ENCODE peak calls at places on chromosome X, in four cellular contexts. One of them, this sample, is unnamed.

GRCh38 chrX:115268421-115268820 is 21.1 kb upstream of the LUZP4 start:
- DNase-seq in CD8-positive, alpha-beta memory T cell: no peak
- DNase-seq in stromal cell of bone marrow: no peak
- DNase-seq in neural progenitor cell: peak
- DNase-seq in this sample: no peak

GRCh38 chrX:84709987-84710386 is 207.7 kb upstream of the HDX start:
- DNase-seq in neural progenitor cell: no peak
- DNase-seq in CD8-positive, alpha-beta memory T cell: no peak
- DNase-seq in stromal cell of bone marrow: no peak
- DNase-seq in this sample: no peak

GRCh38 chrX:1598876-1599790 is 7.7 kb downstream of the AKAP17A start:
- DNase-seq in neural progenitor cell: no peak
- DNase-seq in stromal cell of bone marrow: no peak
- DNase-seq in CD8-positive, alpha-beta memory T cell: no peak
- DNase-seq in this sample: no peak

GRCh38 chrX:18873189-18873791 is 110.6 kb downstream of the PHKA2 start:
- DNase-seq in stromal cell of bone marrow: peak
- DNase-seq in CD8-positive, alpha-beta memory T cell: no peak
- DNase-seq in neural progenitor cell: no peak
- DNase-seq in this sample: no peak

GRCh38 chrX:79161655-79162054 is 17.2 kb downstream of the GPR174 start:
- DNase-seq in stromal cell of bone marrow: no peak
- DNase-seq in CD8-positive, alpha-beta memory T cell: peak
- DNase-seq in neural progenitor cell: no peak
- DNase-seq in this sample: no peak

GRCh38 chrX:102765217-102765616 is 44.7 kb downstream of the GPRASP3 start:
- DNase-seq in CD8-positive, alpha-beta memory T cell: no peak
- DNase-seq in neural progenitor cell: no peak
- DNase-seq in stromal cell of bone marrow: peak
- DNase-seq in this sample: no peak

GRCh38 chrX:43840265-43840664 is 42.0 kb downstream of the MAOB start:
- DNase-seq in stromal cell of bone marrow: no peak
- DNase-seq in neural progenitor cell: no peak
- DNase-seq in CD8-positive, alpha-beta memory T cell: no peak
- DNase-seq in this sample: no peak

GRCh38 chrX:121598356-121598755 is 550.9 kb downstream of the GLUD2 start:
- DNase-seq in CD8-positive, alpha-beta memory T cell: no peak
- DNase-seq in stromal cell of bone marrow: no peak
- DNase-seq in neural progenitor cell: no peak
- DNase-seq in this sample: no peak

GRCh38 chrX:101231080-101231479 is 11.5 kb downstream of the DRP2 start:
- DNase-seq in neural progenitor cell: no peak
- DNase-seq in CD8-positive, alpha-beta memory T cell: no peak
- DNase-seq in stromal cell of bone marrow: no peak
- DNase-seq in this sample: no peak

GRCh38 chrX:130758072-130758471 is 144.9 kb downstream of the ENOX2 start:
- DNase-seq in stromal cell of bone marrow: no peak
- DNase-seq in CD8-positive, alpha-beta memory T cell: no peak
- DNase-seq in neural progenitor cell: no peak
- DNase-seq in this sample: no peak

GRCh38 chrX:17470136-17470535 is 95.1 kb downstream of the NHS start:
- DNase-seq in stromal cell of bone marrow: no peak
- DNase-seq in CD8-positive, alpha-beta memory T cell: no peak
- DNase-seq in neural progenitor cell: no peak
- DNase-seq in this sample: no peak

GRCh38 chrX:25925956-25926355 is 212.2 kb upstream of the MAGEB18 start:
- DNase-seq in CD8-positive, alpha-beta memory T cell: no peak
- DNase-seq in neural progenitor cell: no peak
- DNase-seq in stromal cell of bone marrow: no peak
- DNase-seq in this sample: no peak

GRCh38 chrX:45697591-45697990 is 496.9 kb upstream of the DIPK2B start:
- DNase-seq in CD8-positive, alpha-beta memory T cell: no peak
- DNase-seq in stromal cell of bone marrow: peak
- DNase-seq in neural progenitor cell: no peak
- DNase-seq in this sample: no peak

GRCh38 chrX:130108647-130109428 is 1.5 kb downstream of the ELF4 start:
- DNase-seq in stromal cell of bone marrow: no peak
- DNase-seq in neural progenitor cell: no peak
- DNase-seq in CD8-positive, alpha-beta memory T cell: no peak
- DNase-seq in this sample: no peak

GRCh38 chrX:9055354-9055753 is 21.4 kb upstream of the FAM9B start:
- DNase-seq in CD8-positive, alpha-beta memory T cell: no peak
- DNase-seq in stromal cell of bone marrow: no peak
- DNase-seq in neural progenitor cell: no peak
- DNase-seq in this sample: no peak

GRCh38 chrX:132022115-132022862 is 813 bp upstream of the STK26 start:
- DNase-seq in stromal cell of bone marrow: no peak
- DNase-seq in CD8-positive, alpha-beta memory T cell: peak
- DNase-seq in neural progenitor cell: no peak
- DNase-seq in this sample: no peak

GRCh38 chrX:132270699-132271098 is 51.5 kb upstream of the RAP2C start:
- DNase-seq in neural progenitor cell: no peak
- DNase-seq in stromal cell of bone marrow: peak
- DNase-seq in CD8-positive, alpha-beta memory T cell: no peak
- DNase-seq in this sample: no peak

GRCh38 chrX:124406294-124407013 is 60.1 kb downstream of the SH2D1A start:
- DNase-seq in stromal cell of bone marrow: peak
- DNase-seq in neural progenitor cell: peak
- DNase-seq in CD8-positive, alpha-beta memory T cell: peak
- DNase-seq in this sample: peak

GRCh38 chrX:148259990-148260389 is 240.4 kb upstream of the AFF2 start:
- DNase-seq in CD8-positive, alpha-beta memory T cell: no peak
- DNase-seq in stromal cell of bone marrow: no peak
- DNase-seq in neural progenitor cell: no peak
- DNase-seq in this sample: no peak

GRCh38 chrX:153338836-153339235 is 4.9 kb downstream of the ZNF275 start:
- DNase-seq in stromal cell of bone marrow: no peak
- DNase-seq in CD8-positive, alpha-beta memory T cell: no peak
- DNase-seq in neural progenitor cell: no peak
- DNase-seq in this sample: no peak

GRCh38 chrX:71183341-71183740 is 38.7 kb downstream of the NLGN3 start:
- DNase-seq in neural progenitor cell: peak
- DNase-seq in CD8-positive, alpha-beta memory T cell: no peak
- DNase-seq in stromal cell of bone marrow: no peak
- DNase-seq in this sample: no peak

GRCh38 chrX:15292861-15293260 is 22.6 kb downstream of the ASB11 start:
- DNase-seq in stromal cell of bone marrow: no peak
- DNase-seq in CD8-positive, alpha-beta memory T cell: no peak
- DNase-seq in neural progenitor cell: no peak
- DNase-seq in this sample: no peak

GRCh38 chrX:38124000-38124399 is 96.7 kb downstream of the SRPX start:
- DNase-seq in CD8-positive, alpha-beta memory T cell: no peak
- DNase-seq in stromal cell of bone marrow: no peak
- DNase-seq in neural progenitor cell: no peak
- DNase-seq in this sample: no peak

GRCh38 chrX:153917814-153918213 is 8.2 kb downstream of the ARHGAP4 start:
- DNase-seq in neural progenitor cell: no peak
- DNase-seq in stromal cell of bone marrow: no peak
- DNase-seq in CD8-positive, alpha-beta memory T cell: no peak
- DNase-seq in this sample: no peak

GRCh38 chrX:103183912-103184311 is 31.0 kb upstream of the BEX4 start:
- DNase-seq in neural progenitor cell: no peak
- DNase-seq in CD8-positive, alpha-beta memory T cell: no peak
- DNase-seq in stromal cell of bone marrow: no peak
- DNase-seq in this sample: no peak

GRCh38 chrX:16633754-16634153 is 16.2 kb upstream of the S100G start:
- DNase-seq in neural progenitor cell: no peak
- DNase-seq in stromal cell of bone marrow: no peak
- DNase-seq in CD8-positive, alpha-beta memory T cell: no peak
- DNase-seq in this sample: no peak

GRCh38 chrX:84216406-84216805 is 28.4 kb upstream of the RPS6KA6 start:
- DNase-seq in neural progenitor cell: no peak
- DNase-seq in stromal cell of bone marrow: no peak
- DNase-seq in CD8-positive, alpha-beta memory T cell: no peak
- DNase-seq in this sample: no peak

GRCh38 chrX:131812847-131813825 is 210.0 kb upstream of the STK26 start:
- DNase-seq in neural progenitor cell: no peak
- DNase-seq in stromal cell of bone marrow: peak
- DNase-seq in CD8-positive, alpha-beta memory T cell: peak
- DNase-seq in this sample: no peak

GRCh38 chrX:3939967-3940610 is 226.6 kb upstream of the PRKX start:
- DNase-seq in CD8-positive, alpha-beta memory T cell: peak
- DNase-seq in neural progenitor cell: peak
- DNase-seq in stromal cell of bone marrow: no peak
- DNase-seq in this sample: peak

GRCh38 chrX:129959493-129959832 is 23.0 kb upstream of the BCORL1 start:
- DNase-seq in stromal cell of bone marrow: no peak
- DNase-seq in neural progenitor cell: peak
- DNase-seq in CD8-positive, alpha-beta memory T cell: no peak
- DNase-seq in this sample: no peak

GRCh38 chrX:6169407-6169806 is 59.3 kb downstream of the NLGN4X start:
- DNase-seq in stromal cell of bone marrow: no peak
- DNase-seq in CD8-positive, alpha-beta memory T cell: no peak
- DNase-seq in neural progenitor cell: peak
- DNase-seq in this sample: no peak

GRCh38 chrX:71107762-71108360 is 1.3 kb upstream of the CXorf65 start:
- DNase-seq in CD8-positive, alpha-beta memory T cell: peak
- DNase-seq in neural progenitor cell: no peak
- DNase-seq in stromal cell of bone marrow: no peak
- DNase-seq in this sample: no peak

GRCh38 chrX:100316987-100317386 is 93.1 kb downstream of the PCDH19 start:
- DNase-seq in neural progenitor cell: no peak
- DNase-seq in CD8-positive, alpha-beta memory T cell: no peak
- DNase-seq in stromal cell of bone marrow: no peak
- DNase-seq in this sample: no peak

GRCh38 chrX:119667111-119667928 is 25.6 kb downstream of the SEPTIN6 start:
- DNase-seq in stromal cell of bone marrow: no peak
- DNase-seq in CD8-positive, alpha-beta memory T cell: no peak
- DNase-seq in neural progenitor cell: no peak
- DNase-seq in this sample: no peak

GRCh38 chrX:9188117-9188516 is 154.2 kb upstream of the FAM9B start:
- DNase-seq in neural progenitor cell: no peak
- DNase-seq in stromal cell of bone marrow: no peak
- DNase-seq in CD8-positive, alpha-beta memory T cell: no peak
- DNase-seq in this sample: no peak

GRCh38 chrX:18348047-18348446 is 6.4 kb downstream of the SCML2 start:
- DNase-seq in neural progenitor cell: no peak
- DNase-seq in stromal cell of bone marrow: no peak
- DNase-seq in CD8-positive, alpha-beta memory T cell: no peak
- DNase-seq in this sample: no peak

GRCh38 chrX:107704181-107704580 is 71.4 kb downstream of the TSC22D3 start:
- DNase-seq in stromal cell of bone marrow: no peak
- DNase-seq in CD8-positive, alpha-beta memory T cell: no peak
- DNase-seq in neural progenitor cell: no peak
- DNase-seq in this sample: no peak

GRCh38 chrX:102959471-102959870 is 22.4 kb downstream of the RAB40AL start:
- DNase-seq in neural progenitor cell: no peak
- DNase-seq in stromal cell of bone marrow: peak
- DNase-seq in CD8-positive, alpha-beta memory T cell: no peak
- DNase-seq in this sample: no peak